ENCODE peak calls at places on chromosome 21, in six cellular contexts. P is aorta, D is osteoblast, S is sigmoid colon, Z is mesendoderm, Q is colonic mucosa. A is an unnamed sample. For H3K4me1, the result is how much of the 10 kb centered on the place peaks cover.

GRCh38 chr21:27429612-27430361 is 462.9 kb upstream of the ADAMTS5 start:
- DNase-seq in D (peak), Z (no peak), S (no peak), Q (no peak), P (no peak), A (no peak)

GRCh38 chr21:36976882-36977651 is 10.6 kb upstream of the HLCS start:
- DNase-seq in P (no peak), Z (peak), Q (no peak), D (peak), S (no peak), A (peak)

GRCh38 chr21:46516068-46516467 is 57.4 kb downstream of the DIP2A start:
- DNase-seq in S (no peak), P (no peak), Q (no peak), Z (no peak), D (no peak), A (no peak)

GRCh38 chr21:32096411-32096810 is 182.4 kb downstream of the MIS18A start:
- DNase-seq in Z (peak), P (no peak), Q (no peak), S (no peak), D (no peak), A (peak)

GRCh38 chr21:31517664-31518402 is 141.7 kb upstream of the SOD1 start:
- DNase-seq in D (no peak), Q (no peak), P (no peak), Z (no peak), S (no peak), A (no peak)

GRCh38 chr21:22076471-22076870 is 1078.3 kb downstream of the NCAM2 start:
- DNase-seq in P (no peak), D (no peak), Z (no peak), S (no peak), Q (no peak), A (no peak)

GRCh38 chr21:40276001-40276400 is 408.8 kb downstream of the PCP4 start:
- DNase-seq in Q (no peak), P (no peak), Z (no peak), S (no peak), D (no peak), A (no peak)

GRCh38 chr21:31911138-31911907 is 38.5 kb downstream of the HUNK start:
- DNase-seq in Z (peak), P (no peak), Q (no peak), D (no peak), S (no peak), A (peak)

GRCh38 chr21:43865471-43866181 is 603 bp downstream of the AGPAT3 start:
- DNase-seq in S (peak), Z (no peak), Q (peak), P (peak), D (peak), A (peak)

GRCh38 chr21:14414932-14415508 is 32.1 kb upstream of the HSPA13 start:
- DNase-seq in P (no peak), Q (no peak), D (no peak), S (no peak), Z (no peak), A (no peak)

GRCh38 chr21:46610018-46610701 is 5.3 kb upstream of the S100B start:
- DNase-seq in D (no peak), S (no peak), Q (no peak), P (no peak), Z (no peak), A (no peak)

GRCh38 chr21:30444204-30444603 is 4.1 kb downstream of the KRTAP15-1 start:
- DNase-seq in S (no peak), Z (peak), D (peak), P (no peak), Q (no peak), A (no peak)

GRCh38 chr21:32333953-32334673 is 35.5 kb downstream of the MRAP start:
- DNase-seq in S (no peak), D (no peak), Z (no peak), Q (no peak), P (no peak), A (no peak)

GRCh38 chr21:15221799-15222386 is 157.1 kb upstream of the NRIP1 start:
- DNase-seq in S (no peak), P (no peak), Q (no peak), D (peak), Z (peak), A (no peak)

GRCh38 chr21:17406202-17406601 is 106.6 kb upstream of the CXADR start:
- DNase-seq in S (no peak), Z (no peak), P (no peak), D (no peak), Q (no peak), A (no peak)

GRCh38 chr21:31731112-31731801 is 661 bp downstream of the SCAF4 start:
- DNase-seq in Z (peak), D (peak), P (peak), Q (peak), S (peak), A (peak)

GRCh38 chr21:41100826-41101550 is 67.0 kb upstream of the BACE2 start:
- DNase-seq in P (no peak), D (no peak), Z (no peak), Q (no peak), S (no peak), A (no peak)

GRCh38 chr21:43611598-43612369 is 47.5 kb downstream of the HSF2BP start:
- DNase-seq in D (no peak), Z (peak), Q (peak), S (peak), P (peak), A (peak)

GRCh38 chr21:41254090-41254700 is 62.4 kb upstream of the FAM3B start:
- DNase-seq in D (no peak), P (no peak), Q (no peak), Z (no peak), S (no peak), A (no peak)

GRCh38 chr21:36249576-36250422 is 70.2 kb upstream of the MORC3 start:
- DNase-seq in D (no peak), Q (no peak), P (no peak), S (no peak), Z (no peak), A (no peak)

GRCh38 chr21:35190201-35190701 is 141.1 kb upstream of the RUNX1 start:
- DNase-seq in Q (no peak), D (no peak), S (no peak), Z (peak), P (no peak), A (no peak)

GRCh38 chr21:25936776-25937175 is 202.0 kb downstream of the GABPA start:
- DNase-seq in D (no peak), Q (no peak), P (no peak), Z (no peak), S (no peak), A (no peak)

DNA sequence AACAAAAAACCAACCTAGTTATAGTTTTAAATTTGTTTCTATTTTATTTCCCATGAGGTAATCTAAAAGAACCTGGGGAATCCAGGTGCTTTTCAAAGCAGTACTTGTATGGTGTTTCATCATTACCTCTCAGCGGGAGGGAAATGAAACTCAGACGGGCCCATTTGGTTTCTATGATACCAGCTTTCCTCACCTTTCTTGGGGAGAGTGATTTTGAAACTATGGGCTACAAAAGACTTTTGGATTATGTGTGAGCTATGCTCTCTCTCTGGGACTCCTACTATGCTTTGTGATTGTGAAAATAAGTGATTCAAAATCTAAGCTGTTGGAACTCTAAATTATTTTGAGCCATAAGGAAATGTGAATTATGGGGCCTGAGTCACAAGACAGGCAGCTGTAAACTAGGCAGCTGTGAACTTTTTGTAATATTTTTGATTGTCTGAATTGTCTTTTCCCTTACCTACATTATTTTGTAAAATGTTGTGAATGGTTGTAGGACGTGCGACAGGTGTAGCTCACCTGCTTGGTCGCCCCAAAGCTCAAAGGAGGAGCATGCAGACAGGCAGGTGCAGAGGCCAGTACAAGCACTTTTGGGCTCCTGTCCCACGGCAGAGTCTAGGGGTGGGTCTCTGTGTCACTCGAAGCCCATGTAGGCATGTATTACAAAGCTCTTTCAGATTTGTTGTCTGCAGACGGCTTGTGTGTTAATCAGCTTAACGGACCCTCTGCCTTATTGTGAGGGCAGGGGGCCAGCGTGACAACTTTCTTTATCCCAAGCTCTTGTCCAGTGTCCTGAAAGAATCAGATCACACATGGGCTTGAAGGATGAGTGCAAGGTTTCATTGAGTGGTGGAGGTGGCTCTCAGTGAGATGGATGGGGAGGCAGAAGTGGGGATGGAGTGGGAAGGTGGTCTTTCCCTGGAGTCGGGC is 64.8 kb upstream of the BACH1 start:
- DNase-seq in Z (peak), P (no peak), D (no peak), S (no peak), Q (no peak), A (no peak)
- H3K4me1 ChIP-seq in Z (under half), P (under half), D (half or more), S (under half), Q (under half), A (under half)

GRCh38 chr21:38989097-38989744 is 183.5 kb downstream of the ETS2 start:
- DNase-seq in Z (no peak), D (no peak), S (no peak), P (no peak), Q (no peak), A (no peak)
- H3K4me1 ChIP-seq in Z (under half), D (under half), S (half or more), P (under half), Q (under half), A (half or more)

GRCh38 chr21:34130598-34130985 is 57.2 kb downstream of the MRPS6 start:
- DNase-seq in P (no peak), S (no peak), D (peak), Q (no peak), Z (no peak), A (no peak)

GRCh38 chr21:34132202-34132601 is 58.8 kb downstream of the MRPS6 start:
- DNase-seq in D (no peak), S (no peak), Z (peak), P (no peak), Q (no peak), A (no peak)

GRCh38 chr21:34132905-34133304 is 59.5 kb downstream of the MRPS6 start:
- DNase-seq in D (peak), Q (no peak), P (no peak), S (no peak), Z (no peak), A (no peak)

GRCh38 chr21:34129971-34130597 is 56.7 kb downstream of the MRPS6 start:
- DNase-seq in Q (no peak), P (no peak), D (peak), S (no peak), Z (peak), A (no peak)

DNA sequence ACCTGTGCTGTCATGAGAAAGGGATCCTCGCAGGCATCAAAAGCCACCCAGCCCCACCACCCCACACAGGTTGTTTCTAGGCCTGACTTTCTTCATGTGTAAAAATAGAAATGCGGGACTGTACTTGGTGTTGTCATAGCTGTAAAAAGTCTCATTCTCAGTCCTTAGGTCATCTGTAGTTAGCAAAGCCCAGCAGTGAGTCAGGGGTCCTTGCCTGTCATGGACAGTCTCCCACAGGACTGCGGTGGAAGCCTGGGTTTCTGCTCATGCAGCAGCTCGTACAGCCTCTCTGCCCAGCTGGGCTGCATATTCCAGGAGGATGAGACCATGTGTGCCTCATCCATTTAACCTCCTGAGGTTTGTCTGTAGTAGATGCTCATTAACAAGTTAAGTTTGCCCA is 58.2 kb downstream of the MRPS6 start:
- DNase-seq in P (no peak), Q (no peak), S (no peak), Z (no peak), D (no peak), A (no peak)
- H3K4me1 ChIP-seq in P (under half), Q (under half), S (half or more), Z (under half), D (under half), A (under half)

GRCh38 chr21:38997051-38997450 is 186.2 kb downstream of the PSMG1 start:
- DNase-seq in P (no peak), Z (no peak), Q (no peak), D (no peak), S (no peak), A (no peak)
- H3K4me1 ChIP-seq in P (under half), Z (under half), Q (under half), D (under half), S (under half), A (under half)

GRCh38 chr21:42421018-42421793 is 17.5 kb downstream of the UBASH3A start:
- DNase-seq in D (no peak), P (no peak), Z (no peak), S (no peak), Q (peak), A (no peak)
- H3K4me1 ChIP-seq in D (under half), P (under half), Z (under half), S (under half), Q (under half), A (under half)

DNA sequence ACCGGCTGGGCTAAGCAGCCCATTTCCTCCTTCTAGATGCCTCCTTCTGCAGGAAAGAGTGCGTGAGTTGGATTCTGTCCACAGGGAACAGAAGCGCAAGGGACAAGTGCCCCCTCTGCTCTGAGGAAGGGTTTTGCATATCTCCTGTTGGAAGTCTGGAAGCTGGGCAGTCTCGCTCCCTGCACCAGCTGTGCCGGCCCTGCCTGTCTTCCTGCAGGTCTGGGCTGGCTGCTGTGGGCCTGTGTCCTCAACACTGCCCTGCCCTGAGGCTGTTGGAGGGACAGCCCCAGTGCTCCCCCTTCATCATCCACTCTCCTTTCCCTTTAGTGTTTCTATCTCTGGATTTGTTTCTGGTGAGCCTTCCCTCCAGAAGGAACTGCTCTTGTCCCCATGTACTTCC is 21.8 kb downstream of the ADARB1 start:
- DNase-seq in P (no peak), Q (no peak), D (no peak), S (no peak), Z (peak), A (no peak)
- H3K4me1 ChIP-seq in P (under half), Q (under half), D (under half), S (half or more), Z (under half), A (under half)

A was measured in SJSA1.